ENCODE peak calls at places on chromosomes 4 and X, in six cellular contexts. N is IMR-90; H is neural progenitor cell; C is astrocyte; Z is CD4-positive, alpha-beta T cell; I is CD8-positive, alpha-beta T cell. U is an unnamed sample.

GRCh38 chrX:7515681-7516413 is 327.1 kb upstream of the VCX start:
- DNase-seq in N (no peak), H (no peak), C (no peak), Z (no peak), I (no peak), U (no peak)

GRCh38 chr4:3700223-3700622 is 66.0 kb upstream of the ADRA2C start:
- DNase-seq in N (no peak), H (no peak), C (no peak), Z (no peak), I (no peak), U (no peak)

GRCh38 chr4:77199276-77199675 is 42.3 kb downstream of the CCNG2 start:
- DNase-seq in N (no peak), H (no peak), C (no peak), Z (no peak), I (no peak), U (no peak)

GRCh38 chrX:145843196-145843595 is 25.6 kb downstream of the SLITRK2 start:
- DNase-seq in N (no peak), H (no peak), C (no peak), Z (no peak), I (no peak), U (no peak)

GRCh38 chrX:38726596-38726995 is 74.7 kb upstream of the MID1IP1 start:
- DNase-seq in N (no peak), H (no peak), C (no peak), Z (no peak), I (no peak), U (no peak)

GRCh38 chr4:6087669-6088068 is 69.4 kb upstream of the C4orf50 start:
- DNase-seq in N (peak), H (peak), C (no peak), Z (no peak), I (no peak), U (no peak)

GRCh38 chr4:183249854-183250253 is 70.2 kb downstream of the CLDN22 start:
- DNase-seq in N (peak), H (peak), C (peak), Z (no peak), I (no peak), U (no peak)

GRCh38 chr4:70437212-70437611 is 34.8 kb upstream of the MUC7 start:
- DNase-seq in N (no peak), H (peak), C (no peak), Z (no peak), I (no peak), U (no peak)

GRCh38 chrX:92232182-92232581 is 453.0 kb downstream of the PCDH11X start:
- DNase-seq in N (peak), H (peak), C (no peak), Z (no peak), I (no peak), U (no peak)

GRCh38 chr4:143745874-143746273 is 45.4 kb upstream of the FREM3 start:
- DNase-seq in N (no peak), H (no peak), C (no peak), Z (no peak), I (no peak), U (no peak)

GRCh38 chr4:1172971-1173757 is 781 bp upstream of the SPON2 start:
- DNase-seq in N (peak), H (peak), C (no peak), Z (no peak), I (no peak), U (no peak)

GRCh38 chr4:161642708-161643107 is 521.1 kb downstream of the FSTL5 start:
- DNase-seq in N (no peak), H (no peak), C (peak), Z (no peak), I (no peak), U (no peak)

GRCh38 chrX:37755073-37755472 is 24.8 kb upstream of the CYBB start:
- DNase-seq in N (no peak), H (no peak), C (no peak), Z (no peak), I (no peak), U (no peak)

GRCh38 chr4:10160280-10160856 is 43.8 kb upstream of the WDR1 start:
- DNase-seq in N (peak), H (peak), C (no peak), Z (no peak), I (no peak), U (no peak)

GRCh38 chrX:18886344-18887161 is 97.4 kb downstream of the PHKA2 start:
- DNase-seq in N (peak), H (peak), C (peak), Z (peak), I (peak), U (no peak)

GRCh38 chrX:119756926-119757635 is 1.3 kb upstream of the SOWAHD start:
- DNase-seq in N (no peak), H (no peak), C (no peak), Z (no peak), I (no peak), U (no peak)

GRCh38 chr4:26010266-26010665 is 96.2 kb downstream of the SMIM20 start:
- DNase-seq in N (no peak), H (no peak), C (peak), Z (no peak), I (no peak), U (no peak)

GRCh38 chr4:166670341-166670740 is 564.0 kb downstream of the SPOCK3 start:
- DNase-seq in N (no peak), H (no peak), C (no peak), Z (no peak), I (no peak), U (no peak)

GRCh38 chr4:119314356-119314755 is 7.6 kb downstream of the FABP2 start:
- DNase-seq in N (peak), H (peak), C (peak), Z (no peak), I (no peak), U (no peak)

GRCh38 chr4:90727938-90728337 is 600.7 kb downstream of the CCSER1 start:
- DNase-seq in N (no peak), H (peak), C (peak), Z (no peak), I (no peak), U (no peak)

GRCh38 chr4:176883681-176884418 is 91.1 kb upstream of the VEGFC start:
- DNase-seq in N (peak), H (no peak), C (peak), Z (no peak), I (no peak), U (no peak)

GRCh38 chr4:54545663-54546424 is 111.9 kb upstream of the KIT start:
- DNase-seq in N (peak), H (no peak), C (no peak), Z (no peak), I (no peak), U (no peak)

GRCh38 chr4:2081540-2081939 is 22.4 kb downstream of the NAT8L start:
- DNase-seq in N (no peak), H (no peak), C (no peak), Z (no peak), I (peak), U (no peak)

GRCh38 chr4:38509551-38509950 is 154.4 kb upstream of the KLF3 start:
- DNase-seq in N (no peak), H (no peak), C (no peak), Z (no peak), I (peak), U (no peak)

GRCh38 chrX:15973941-15974340 is 119.3 kb upstream of the AP1S2 start:
- DNase-seq in N (no peak), H (no peak), C (no peak), Z (no peak), I (no peak), U (no peak)

GRCh38 chr4:20432098-20432497 is 180.4 kb downstream of the SLIT2 start:
- DNase-seq in N (no peak), H (peak), C (peak), Z (no peak), I (no peak), U (no peak)

GRCh38 chr4:54213812-54214211 is 15.3 kb upstream of the PDGFRA start:
- DNase-seq in N (no peak), H (no peak), C (peak), Z (no peak), I (no peak), U (no peak)

GRCh38 chrX:133921084-133921483 is 64.3 kb downstream of the GPC3 start:
- DNase-seq in N (no peak), H (no peak), C (no peak), Z (no peak), I (no peak), U (no peak)

GRCh38 chrX:24925430-24925829 is 90.3 kb downstream of the ARX start:
- DNase-seq in N (peak), H (no peak), C (peak), Z (no peak), I (no peak), U (no peak)

GRCh38 chr4:118811832-118812231 is 24.1 kb downstream of the SEC24D start:
- DNase-seq in N (no peak), H (no peak), C (no peak), Z (no peak), I (no peak), U (no peak)

GRCh38 chr4:65671402-65671801 is 1.1 kb upstream of the EPHA5 start:
- DNase-seq in N (no peak), H (no peak), C (no peak), Z (no peak), I (no peak), U (no peak)

GRCh38 chrX:117429511-117429910 is 687.1 kb downstream of the KLHL13 start:
- DNase-seq in N (no peak), H (no peak), C (no peak), Z (no peak), I (no peak), U (no peak)

GRCh38 chr4:124104101-124104500 is 608.4 kb downstream of the ANKRD50 start:
- DNase-seq in N (no peak), H (no peak), C (no peak), Z (no peak), I (no peak), U (no peak)

GRCh38 chr4:181308476-181309170 is 934.6 kb upstream of the TENM3 start:
- DNase-seq in N (no peak), H (peak), C (no peak), Z (no peak), I (no peak), U (no peak)

GRCh38 chrX:46580613-46581012 is 7.0 kb downstream of the CHST7 start:
- DNase-seq in N (no peak), H (no peak), C (no peak), Z (no peak), I (no peak), U (no peak)

GRCh38 chr4:166896254-166896653 is 338.0 kb downstream of the SPOCK3 start:
- DNase-seq in N (no peak), H (no peak), C (no peak), Z (no peak), I (no peak), U (no peak)

GRCh38 chr4:23614284-23614892 is 275.5 kb downstream of the PPARGC1A start:
- DNase-seq in N (peak), H (peak), C (peak), Z (no peak), I (no peak), U (no peak)
- TF ChIP-seq CTCF in N (peak), H (peak), C (peak), Z (no peak), I (no peak), U (peak)

GRCh38 chrX:17376381-17377046 is 1.5 kb downstream of the NHS start:
- DNase-seq in N (no peak), H (peak), C (no peak), Z (no peak), I (no peak), U (no peak)
- TF ChIP-seq CTCF in N (no peak), H (no peak), C (no peak), Z (no peak), I (no peak), U (no peak)

GRCh38 chr4:8179771-8180170 is 19.3 kb upstream of the SH3TC1 start:
- DNase-seq in N (no peak), H (no peak), C (no peak), Z (no peak), I (no peak), U (no peak)
- TF ChIP-seq CTCF in N (no peak), H (no peak), C (no peak), Z (no peak), I (no peak), U (no peak)

GRCh38 chr4:39998659-39999345 is 21.1 kb upstream of the PDS5A start:
- DNase-seq in N (no peak), H (peak), C (no peak), Z (no peak), I (no peak), U (no peak)

GRCh38 chr4:39994356-39994755 is 16.6 kb upstream of the PDS5A start:
- DNase-seq in N (no peak), H (no peak), C (no peak), Z (no peak), I (no peak), U (no peak)

GRCh38 chr4:40000711-40001110 is 23.0 kb upstream of the PDS5A start:
- DNase-seq in N (no peak), H (no peak), C (no peak), Z (no peak), I (no peak), U (no peak)

GRCh38 chr4:39996811-39997210 is 19.1 kb upstream of the PDS5A start:
- DNase-seq in N (no peak), H (no peak), C (no peak), Z (no peak), I (no peak), U (no peak)
- TF ChIP-seq CTCF in N (no peak), H (no peak), C (no peak), Z (no peak), I (no peak), U (no peak)

GRCh38 chrX:110045988-110046387 is 43.1 kb downstream of the TMEM164 start:
- DNase-seq in N (no peak), H (peak), C (no peak), Z (no peak), I (no peak), U (no peak)
- TF ChIP-seq CTCF in N (no peak), H (peak), C (no peak), Z (no peak), I (no peak), U (peak)

DNA sequence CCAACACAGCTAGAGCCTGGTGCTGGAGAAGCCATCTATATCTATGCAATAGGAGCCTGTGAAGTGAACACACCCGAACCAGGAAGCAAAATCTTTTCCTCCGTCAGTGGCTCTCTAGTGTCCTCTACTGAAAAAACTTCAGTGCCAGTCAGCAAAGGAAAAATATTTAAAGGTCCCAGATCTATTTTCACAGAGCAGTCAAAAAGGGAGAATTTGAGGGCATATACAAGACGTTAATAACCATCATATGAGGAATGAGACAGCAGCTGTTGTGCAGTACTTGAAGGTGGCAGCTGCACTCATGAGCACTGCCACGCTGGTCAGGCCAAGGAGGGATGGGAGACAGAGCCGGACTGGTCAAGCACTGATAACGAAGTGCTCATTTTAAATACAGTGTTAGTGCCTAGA is 14.4 kb downstream of the MCUB start:
- DNase-seq in N (no peak), H (no peak), C (no peak), Z (no peak), I (no peak), U (no peak)
- TF ChIP-seq CTCF in N (no peak), H (peak), C (no peak), Z (peak), I (peak), U (no peak)

DNA sequence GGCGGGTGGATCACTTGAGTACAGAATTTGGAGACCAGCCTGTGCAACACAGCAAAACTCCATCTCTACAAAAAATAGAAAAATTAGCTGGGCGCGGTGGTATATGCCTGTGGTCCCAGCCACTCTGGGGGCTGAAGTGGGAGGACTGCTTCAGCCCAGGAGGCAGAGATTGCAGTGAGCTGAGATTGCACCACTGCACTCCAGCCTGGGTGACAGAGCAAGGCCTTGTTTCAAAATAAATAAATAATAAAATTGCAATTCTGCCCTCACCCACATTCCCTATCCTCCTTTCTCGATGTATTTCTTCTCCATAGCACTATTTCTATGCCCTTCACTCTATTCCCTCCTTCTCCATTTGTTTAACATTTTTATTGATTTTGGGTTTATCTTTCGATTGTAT is 8.7 kb upstream of the SLAIN2 start:
- DNase-seq in N (no peak), H (no peak), C (no peak), Z (no peak), I (no peak), U (no peak)
- TF ChIP-seq CTCF in N (no peak), H (no peak), C (no peak), Z (no peak), I (no peak), U (no peak)

GRCh38 chrX:57285001-57285400 is 1.5 kb upstream of the FAAH2 start:
- DNase-seq in N (no peak), H (no peak), C (no peak), Z (no peak), I (no peak), U (no peak)

GRCh38 chrX:57286507-57287251 is at the start of gene FAAH2:
- DNase-seq in N (no peak), H (peak), C (no peak), Z (peak), I (peak), U (peak)

GRCh38 chrX:57282568-57282967 is 3.9 kb upstream of the FAAH2 start:
- DNase-seq in N (no peak), H (no peak), C (no peak), Z (no peak), I (no peak), U (no peak)
- TF ChIP-seq CTCF in N (no peak), H (no peak), C (no peak), Z (peak), I (no peak), U (no peak)

GRCh38 chrX:47643926-47644325 is 6.4 kb downstream of the ELK1 start:
- DNase-seq in N (peak), H (peak), C (no peak), Z (no peak), I (no peak), U (no peak)
- TF ChIP-seq CTCF in N (peak), H (peak), C (peak), Z (no peak), I (no peak), U (peak)

U was measured in progenitor cell of endocrine pancreas.